ENCODE peak calls at places on chromosomes 1 and 21, in six cellular contexts. X is T-helper 1 cell, P is fibroblast of pulmonary artery, Z is CMK, O is myocyte, S is right cardiac atrium. Y is an unnamed sample.

GRCh38 chr1:37930246-37931142 is 16.4 kb downstream of the INPP5B start:
- DNase-seq in O (no peak), S (no peak), X (no peak), P (peak; percentile 22), Z (no peak), Y (peak; percentile 73)

GRCh38 chr21:33514234-33514633 is 22.7 kb upstream of the DNAJC28 start:
- DNase-seq in Z (no peak), X (no peak), S (no peak), P (peak; percentile 43), O (no peak), Y (no peak)

GRCh38 chr1:151401125-151401788 is 1.9 kb downstream of the PSMB4 start:
- DNase-seq in Z (no peak), O (peak; percentile 13), S (no peak), X (no peak), P (peak; percentile 11), Y (no peak)

GRCh38 chr1:44012941-44013609 is 18.2 kb downstream of the SLC6A9 start:
- DNase-seq in X (no peak), Z (no peak), P (no peak), S (peak; percentile 17), O (no peak), Y (no peak)

GRCh38 chr21:32329331-32329730 is 30.7 kb downstream of the MRAP start:
- DNase-seq in P (peak; percentile 48), Z (no peak), O (peak; percentile 40), S (no peak), X (no peak), Y (no peak)

GRCh38 chr1:146012703-146013565 is 8.6 kb downstream of the HJV start:
- DNase-seq in O (peak; percentile 89), S (no peak), P (peak; percentile 88), Z (no peak), X (peak; percentile 43), Y (no peak)

GRCh38 chr1:227994632-227995300 is 12.0 kb upstream of the WNT3A start:
- DNase-seq in S (no peak), O (no peak), P (no peak), Z (no peak), X (no peak), Y (no peak)

GRCh38 chr1:163922743-163923186 is 601.0 kb downstream of the NUF2 start:
- DNase-seq in P (peak; percentile 7), O (peak; percentile 3), S (no peak), X (no peak), Z (no peak), Y (no peak)

GRCh38 chr1:32337855-32338636 is 2.0 kb upstream of the MARCKSL1 start:
- DNase-seq in S (peak; percentile 86), X (no peak), Z (peak; percentile 62), O (peak; percentile 73), P (peak; percentile 74), Y (peak; percentile 70)

Y was measured in lower lobe of right lung.